ENCODE peak calls at places on chromosomes 12 and 14, in five cellular contexts. J, P, U, M and Q are unnamed samples.

GRCh38 chr12:30090258-30090657 is 306.5 kb upstream of the TMTC1 start:
- DNase-seq in U (no peak), M (no peak), J (no peak), P (no peak), Q (no peak)

GRCh38 chr12:108301346-108301745 is 37.8 kb downstream of the CMKLR1 start:
- DNase-seq in M (no peak), P (no peak), J (peak; percentile 19), U (no peak), Q (no peak)

GRCh38 chr12:22856120-22856699 is 231.2 kb downstream of the ETNK1 start:
- DNase-seq in U (peak; percentile 7), M (peak; percentile 28), J (no peak), P (no peak), Q (no peak)

GRCh38 chr12:30796508-30796780 is 41.7 kb upstream of the CAPRIN2 start:
- DNase-seq in U (no peak), J (no peak), P (no peak), M (peak; percentile 49), Q (no peak)

GRCh38 chr12:127485528-127485927 is 781.4 kb upstream of the TMEM132C start:
- DNase-seq in P (no peak), M (peak; percentile 77), U (no peak), J (no peak), Q (no peak)

GRCh38 chr14:34750233-34750632 is 35.8 kb upstream of the CFL2 start:
- DNase-seq in U (no peak), J (no peak), M (no peak), P (no peak), Q (no peak)

GRCh38 chr12:106238146-106238545 is 9.7 kb downstream of the CKAP4 start:
- DNase-seq in P (no peak), U (no peak), J (no peak), M (no peak), Q (no peak)

GRCh38 chr14:103279129-103280025 is 54.7 kb upstream of the EIF5 start:
- DNase-seq in U (no peak), P (peak; percentile 87), J (no peak), M (no peak), Q (peak; percentile 15)

GRCh38 chr12:66149702-66150398 is 19.3 kb upstream of the LLPH start:
- DNase-seq in P (no peak), J (peak; percentile 60), U (no peak), M (no peak), Q (no peak)

GRCh38 chr14:86050072-86050683 is 520.2 kb downstream of the FLRT2 start:
- DNase-seq in P (no peak), M (no peak), U (no peak), J (no peak), Q (no peak)

GRCh38 chr12:30613119-30613830 is 82.4 kb downstream of the IPO8 start:
- DNase-seq in J (no peak), M (no peak), U (no peak), P (no peak), Q (no peak)

GRCh38 chr14:35355981-35356839 is 48.3 kb downstream of the NFKBIA start:
- DNase-seq in U (peak; percentile 40), J (peak; percentile 43), P (no peak), M (peak; percentile 86), Q (no peak)

GRCh38 chr12:51323317-51323960 is 535 bp downstream of the BIN2 start:
- DNase-seq in M (no peak), P (no peak), U (no peak), J (no peak), Q (no peak)

GRCh38 chr12:31041033-31041564 is 32.6 kb upstream of the DDX11 start:
- DNase-seq in J (no peak), M (no peak), P (no peak), U (no peak), Q (no peak)

GRCh38 chr12:52782502-52782901 is 5.4 kb upstream of the KRT76 start:
- DNase-seq in P (no peak), U (no peak), M (no peak), J (no peak), Q (no peak)
- H3K27ac ChIP-seq in P (no peak overlapping the region), U (no peak overlapping the region), M (no peak overlapping the region), J (no peak overlapping the region), Q (no peak overlapping the region)

DNA sequence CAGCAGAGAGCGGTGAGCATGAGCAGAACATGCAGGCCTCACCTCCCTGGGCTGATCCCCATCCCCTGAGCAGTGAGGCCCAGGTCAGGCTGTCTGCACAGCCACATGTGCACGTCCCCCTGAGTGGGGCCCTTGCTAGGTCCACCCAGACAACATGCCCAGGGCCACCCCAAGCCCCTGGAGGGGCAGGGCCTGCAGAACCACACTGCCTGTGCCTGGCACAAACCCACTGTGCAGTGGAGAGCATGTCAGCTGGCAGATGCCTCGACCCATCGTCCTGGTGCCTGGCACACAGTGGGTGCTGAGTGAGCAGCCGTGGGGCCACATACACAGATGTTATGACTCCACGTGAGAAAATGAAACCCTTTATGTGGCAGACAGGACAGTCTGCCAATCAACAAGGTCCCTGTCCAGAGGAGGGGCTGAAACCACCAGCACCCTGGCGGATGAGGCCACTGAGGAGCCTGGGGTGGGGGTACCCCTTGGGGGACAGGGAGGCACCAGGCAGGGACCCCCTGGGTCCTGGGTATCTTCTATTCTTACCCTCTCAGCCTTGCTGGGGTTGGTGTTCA is 8.3 kb downstream of the ANHX start:
- DNase-seq in J (no peak), P (no peak), U (no peak), M (peak; percentile 2), Q (no peak)
- H3K9me3 ChIP-seq in J (peaks cover 3% of the 10 kb centered on the region), P (no peaks in the 10 kb centered on the region), U (peaks cover 3% of the 10 kb centered on the region), M (no peaks in the 10 kb centered on the region), Q (peaks cover 63% of the 10 kb centered on the region)

DNA sequence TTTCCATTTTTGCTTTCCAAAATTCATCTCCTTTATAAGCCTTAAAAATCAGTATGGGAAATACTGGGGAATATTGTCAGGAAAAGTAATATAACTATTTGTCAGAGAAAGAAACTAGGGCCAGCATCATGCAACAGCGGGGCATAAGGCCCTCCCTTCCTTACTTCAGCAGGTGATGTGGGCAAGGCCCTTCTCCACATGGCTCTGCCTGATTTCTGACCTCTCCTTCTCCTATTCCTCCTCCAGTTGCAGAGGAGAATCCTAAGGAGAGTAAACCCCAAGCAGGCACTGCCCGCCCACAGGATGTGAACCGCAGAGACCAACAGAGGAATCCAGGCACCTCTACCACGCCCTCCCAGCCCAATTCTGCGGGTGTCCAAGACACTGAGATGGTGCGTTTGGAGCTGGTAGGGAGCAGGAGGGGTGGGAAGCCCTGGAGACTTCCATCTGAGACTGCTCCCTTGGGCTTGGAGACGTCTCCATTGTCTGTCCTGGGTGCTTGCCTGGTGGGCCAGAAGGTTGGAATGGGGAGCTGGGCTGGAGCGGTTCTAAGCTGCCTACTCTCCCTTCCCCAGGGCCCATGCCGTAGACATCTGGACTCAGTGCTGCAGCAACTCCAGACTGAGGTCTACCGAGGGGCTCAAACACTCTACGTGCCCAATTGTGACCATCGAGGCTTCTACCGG is 2.7 kb upstream of the SOAT2 start:
- DNase-seq in M (no peak), J (no peak), P (no peak), U (no peak), Q (no peak)
- H3K4me1 ChIP-seq in M (peaks cover 37% of the 10 kb centered on the region), J (peaks cover 45% of the 10 kb centered on the region), P (peaks cover 32% of the 10 kb centered on the region), U (peaks cover 34% of the 10 kb centered on the region), Q (no peaks in the 10 kb centered on the region)

DNA sequence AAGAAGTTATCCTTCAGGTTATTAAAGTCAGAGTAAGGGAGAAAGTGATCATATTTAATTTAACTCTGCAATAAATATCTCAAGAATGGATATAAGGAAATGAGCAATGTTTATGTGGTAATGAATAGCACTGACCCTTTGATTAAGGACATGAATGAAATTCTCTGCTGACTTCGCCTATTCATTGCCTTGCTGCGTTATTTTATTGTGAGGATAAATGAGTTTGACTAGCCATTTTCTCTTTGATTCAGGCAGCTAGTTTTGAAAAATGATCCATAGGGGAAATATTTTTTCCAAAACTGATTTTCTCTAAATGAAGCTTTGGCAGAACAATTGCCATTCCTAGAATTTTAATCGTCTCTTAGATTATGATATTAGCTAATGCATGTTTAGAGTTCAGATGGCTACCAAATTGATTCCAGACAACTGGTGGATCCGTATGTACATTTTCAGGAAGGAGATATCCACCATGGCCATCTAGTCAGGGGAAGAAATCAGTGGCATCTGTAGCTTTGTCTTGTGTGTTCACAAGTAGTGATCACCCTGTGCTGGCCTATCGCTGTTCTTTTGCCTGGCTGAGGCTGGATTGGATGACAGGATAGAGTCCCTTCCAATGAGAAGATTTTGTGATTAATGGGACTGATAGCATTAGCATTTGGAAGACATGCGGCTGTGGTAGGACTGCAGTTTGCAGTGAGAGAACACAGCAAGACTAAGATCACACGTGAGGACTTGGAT is 302.3 kb upstream of the RGS6 start:
- DNase-seq in U (no peak), M (no peak), J (no peak), P (no peak), Q (no peak)
- H3K27ac ChIP-seq in U (no peak overlapping the region), M (no peak overlapping the region), J (no peak overlapping the region), P (no peak overlapping the region), Q (no peak overlapping the region)

DNA sequence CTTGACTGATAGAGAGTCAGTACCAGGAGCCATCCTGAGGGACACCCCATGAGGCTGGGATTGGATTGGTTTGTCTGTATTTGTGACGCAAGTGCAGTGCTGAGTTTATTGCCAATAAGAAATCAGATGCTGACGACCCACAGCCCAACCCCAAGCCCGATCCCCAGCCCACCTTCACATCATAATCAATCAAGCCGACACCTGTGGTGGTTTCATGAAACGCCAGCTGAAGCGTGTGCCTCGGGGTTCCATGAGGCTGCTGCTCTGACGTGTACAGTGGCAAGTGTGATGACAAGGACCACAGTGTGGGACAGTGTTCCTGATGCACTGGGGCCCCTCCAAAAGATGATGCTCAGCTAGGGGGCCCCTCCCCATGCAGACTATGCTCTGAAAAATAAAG is 62.1 kb upstream of the C14orf180 start:
- DNase-seq in U (no peak), M (no peak), J (no peak), P (no peak), Q (no peak)
- H3K9me3 ChIP-seq in U (no peaks in the 10 kb centered on the region), M (no peaks in the 10 kb centered on the region), J (no peaks in the 10 kb centered on the region), P (no peaks in the 10 kb centered on the region), Q (peaks cover 12% of the 10 kb centered on the region)

DNA sequence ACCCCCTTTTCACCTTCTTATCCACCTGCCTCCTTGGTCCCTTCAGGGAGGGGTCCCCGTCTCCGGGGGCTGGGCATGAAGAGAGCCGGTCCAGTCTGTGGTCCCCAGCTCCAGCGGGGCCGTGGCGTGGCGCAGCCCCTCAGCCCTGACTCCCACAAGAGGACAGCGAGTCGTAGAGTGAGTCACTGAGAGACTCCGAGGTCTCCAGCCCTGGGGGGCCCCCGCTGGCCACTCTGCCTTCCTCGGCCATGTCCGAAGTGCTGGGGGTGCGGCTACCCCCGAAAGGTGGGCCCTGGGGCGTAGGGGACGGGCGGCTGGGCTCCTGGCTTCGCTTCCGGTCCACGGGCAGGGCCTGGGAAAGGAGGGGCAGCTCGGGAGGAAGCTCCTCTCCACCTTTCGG is 36.5 kb downstream of the NCKAP5L start:
- DNase-seq in P (peak; percentile 80), M (no peak), J (no peak), U (no peak), Q (no peak)
- H3K4me1 ChIP-seq in P (no peaks in the 10 kb centered on the region), M (no peaks in the 10 kb centered on the region), J (no peaks in the 10 kb centered on the region), U (no peaks in the 10 kb centered on the region), Q (no peaks in the 10 kb centered on the region)